ENCODE peak calls at places on chromosomes 13 and 19, in seven cellular contexts. One of them, this sample, is unnamed.

GRCh38 chr13:42363941-42364612 is 92.1 kb downstream of the AKAP11 start:
- DNase-seq in GM12892: no peak
- DNase-seq in K562: no peak
- DNase-seq in GM12878: no peak
- DNase-seq in GM12891: no peak
- DNase-seq in H1: no peak
- DNase-seq in HepG2: no peak
- DNase-seq in this sample: no peak

GRCh38 chr19:2807379-2808128 is 12.1 kb upstream of the ZNF554 start:
- DNase-seq in H1: no peak
- DNase-seq in GM12892: no peak
- DNase-seq in HepG2: no peak
- DNase-seq in K562: no peak
- DNase-seq in GM12891: peak
- DNase-seq in GM12878: no peak
- DNase-seq in this sample: peak

GRCh38 chr19:16206637-16207036 is 8.9 kb downstream of the AP1M1 start:
- DNase-seq in GM12892: no peak
- DNase-seq in HepG2: no peak
- DNase-seq in GM12878: no peak
- DNase-seq in K562: no peak
- DNase-seq in H1: no peak
- DNase-seq in GM12891: no peak
- DNase-seq in this sample: peak

GRCh38 chr13:25847635-25848616 is 203.9 kb downstream of the SHISA2 start:
- DNase-seq in GM12892: no peak
- DNase-seq in H1: no peak
- DNase-seq in HepG2: no peak
- DNase-seq in K562: no peak
- DNase-seq in GM12891: no peak
- DNase-seq in GM12878: no peak
- DNase-seq in this sample: peak

GRCh38 chr19:21680679-21681078 is 86.7 kb downstream of the ZNF100 start:
- DNase-seq in K562: no peak
- DNase-seq in GM12878: no peak
- DNase-seq in GM12892: no peak
- DNase-seq in GM12891: no peak
- DNase-seq in HepG2: no peak
- DNase-seq in H1: no peak
- DNase-seq in this sample: no peak

GRCh38 chr19:7657047-7657779 is 11.6 kb upstream of the RETN start:
- DNase-seq in GM12878: no peak
- DNase-seq in GM12892: no peak
- DNase-seq in HepG2: no peak
- DNase-seq in GM12891: no peak
- DNase-seq in H1: no peak
- DNase-seq in K562: no peak
- DNase-seq in this sample: no peak

GRCh38 chr19:11410682-11411081 is 8.4 kb downstream of the RGL3 start:
- DNase-seq in HepG2: no peak
- DNase-seq in H1: no peak
- DNase-seq in GM12891: no peak
- DNase-seq in K562: peak
- DNase-seq in GM12892: no peak
- DNase-seq in GM12878: no peak
- DNase-seq in this sample: no peak

GRCh38 chr19:3324405-3324856 is 42.0 kb upstream of the NFIC start:
- DNase-seq in GM12878: no peak
- DNase-seq in H1: no peak
- DNase-seq in K562: peak
- DNase-seq in GM12891: no peak
- DNase-seq in GM12892: peak
- DNase-seq in HepG2: peak
- DNase-seq in this sample: peak

GRCh38 chr13:100394005-100394695 is 194.4 kb downstream of the GGACT start:
- DNase-seq in GM12892: no peak
- DNase-seq in GM12891: no peak
- DNase-seq in K562: no peak
- DNase-seq in H1: no peak
- DNase-seq in GM12878: peak
- DNase-seq in HepG2: no peak
- DNase-seq in this sample: peak

GRCh38 chr19:14127176-14127575 is 9.2 kb downstream of the ASF1B start:
- DNase-seq in HepG2: no peak
- DNase-seq in H1: no peak
- DNase-seq in GM12878: no peak
- DNase-seq in K562: no peak
- DNase-seq in GM12891: no peak
- DNase-seq in GM12892: no peak
- DNase-seq in this sample: no peak

GRCh38 chr13:26977541-26977940 is 194.1 kb downstream of the USP12 start:
- DNase-seq in GM12892: no peak
- DNase-seq in HepG2: no peak
- DNase-seq in K562: no peak
- DNase-seq in GM12878: no peak
- DNase-seq in H1: no peak
- DNase-seq in GM12891: no peak
- DNase-seq in this sample: no peak

GRCh38 chr19:4555657-4556561 is 3.6 kb downstream of the SEMA6B start:
- DNase-seq in H1: no peak
- DNase-seq in GM12891: no peak
- DNase-seq in K562: peak
- DNase-seq in HepG2: no peak
- DNase-seq in GM12878: no peak
- DNase-seq in GM12892: no peak
- DNase-seq in this sample: peak

GRCh38 chr19:1004803-1005664 is 4.8 kb downstream of the GRIN3B start:
- DNase-seq in GM12891: no peak
- DNase-seq in GM12892: no peak
- DNase-seq in K562: no peak
- DNase-seq in H1: no peak
- DNase-seq in HepG2: no peak
- DNase-seq in GM12878: no peak
- DNase-seq in this sample: no peak

GRCh38 chr13:51154029-51154555 is 43.0 kb upstream of the C13orf42 start:
- DNase-seq in K562: no peak
- DNase-seq in GM12878: no peak
- DNase-seq in GM12891: no peak
- DNase-seq in GM12892: no peak
- DNase-seq in HepG2: no peak
- DNase-seq in H1: no peak
- DNase-seq in this sample: no peak

GRCh38 chr19:5460748-5461147 is 5.5 kb downstream of the ZNRF4 start:
- DNase-seq in GM12878: no peak
- DNase-seq in K562: peak
- DNase-seq in GM12892: no peak
- DNase-seq in H1: no peak
- DNase-seq in GM12891: no peak
- DNase-seq in HepG2: no peak
- DNase-seq in this sample: no peak

GRCh38 chr19:8209111-8209964 is at the start of gene CERS4:
- DNase-seq in GM12892: peak
- DNase-seq in GM12878: no peak
- DNase-seq in GM12891: peak
- DNase-seq in K562: peak
- DNase-seq in HepG2: peak
- DNase-seq in H1: peak
- DNase-seq in this sample: peak

GRCh38 chr13:110876592-110876991 is 38.3 kb downstream of the ANKRD10 start:
- DNase-seq in GM12891: no peak
- DNase-seq in K562: no peak
- DNase-seq in H1: no peak
- DNase-seq in GM12878: no peak
- DNase-seq in HepG2: no peak
- DNase-seq in GM12892: no peak
- DNase-seq in this sample: no peak

GRCh38 chr13:60363288-60363687 is 33.7 kb upstream of the TDRD3 start:
- DNase-seq in H1: no peak
- DNase-seq in GM12892: no peak
- DNase-seq in GM12878: no peak
- DNase-seq in GM12891: no peak
- DNase-seq in HepG2: no peak
- DNase-seq in K562: no peak
- DNase-seq in this sample: no peak

GRCh38 chr13:20482275-20482761 is 43.3 kb downstream of the CRYL1 start:
- DNase-seq in GM12892: no peak
- DNase-seq in HepG2: no peak
- DNase-seq in K562: no peak
- DNase-seq in H1: no peak
- DNase-seq in GM12878: no peak
- DNase-seq in GM12891: no peak
- DNase-seq in this sample: peak

GRCh38 chr13:110444226-110444653 is 117.3 kb downstream of the RAB20 start:
- DNase-seq in H1: no peak
- DNase-seq in GM12878: no peak
- DNase-seq in HepG2: no peak
- DNase-seq in GM12891: no peak
- DNase-seq in K562: no peak
- DNase-seq in GM12892: no peak
- DNase-seq in this sample: no peak

GRCh38 chr13:30898721-30899188 is 7.3 kb upstream of the MEDAG start:
- DNase-seq in HepG2: peak
- DNase-seq in GM12892: no peak
- DNase-seq in GM12878: no peak
- DNase-seq in GM12891: no peak
- DNase-seq in H1: no peak
- DNase-seq in K562: no peak
- DNase-seq in this sample: no peak

GRCh38 chr13:94280357-94280756 is 199.1 kb downstream of the DCT start:
- DNase-seq in GM12878: no peak
- DNase-seq in GM12892: no peak
- DNase-seq in K562: no peak
- DNase-seq in GM12891: no peak
- DNase-seq in HepG2: no peak
- DNase-seq in H1: no peak
- DNase-seq in this sample: no peak

GRCh38 chr19:5669212-5669611 is 11.1 kb downstream of the MICOS13 start:
- DNase-seq in K562: no peak
- DNase-seq in GM12878: no peak
- DNase-seq in HepG2: no peak
- DNase-seq in H1: no peak
- DNase-seq in GM12892: no peak
- DNase-seq in GM12891: no peak
- DNase-seq in this sample: no peak

DNA sequence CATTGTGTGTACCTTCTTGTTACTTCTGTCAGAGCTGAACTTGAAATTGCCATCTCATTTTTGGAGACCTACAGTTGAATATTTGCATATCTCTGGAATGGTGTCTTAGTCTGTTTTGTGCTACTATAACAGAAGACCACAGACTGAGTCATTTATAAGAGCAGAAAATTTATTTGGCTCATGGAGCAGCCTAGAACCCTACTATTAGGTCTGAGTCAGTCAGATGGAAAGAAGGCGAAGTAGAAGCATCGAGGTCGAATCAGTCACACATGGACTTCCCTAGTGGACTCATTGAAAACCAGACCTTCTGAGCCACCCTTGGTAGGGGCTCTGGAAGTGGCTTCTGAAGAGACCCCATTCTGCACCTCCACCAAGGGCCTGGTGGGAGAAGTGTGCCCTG is 33.9 kb upstream of the TPT1 start:
- DNase-seq in HepG2: no peak
- DNase-seq in GM12891: no peak
- DNase-seq in K562: no peak
- DNase-seq in GM12892: no peak
- DNase-seq in H1: no peak
- DNase-seq in GM12878: no peak
- DNase-seq in this sample: no peak
- TF ChIP-seq TAF1 in HepG2: no peak
- TF ChIP-seq TAF1 in GM12891: no peak
- TF ChIP-seq TAF1 in K562: no peak
- TF ChIP-seq TAF1 in GM12892: no peak
- TF ChIP-seq TAF1 in H1: no peak
- TF ChIP-seq TAF1 in GM12878: no peak
- TF ChIP-seq TAF1 in this sample: no peak

DNA sequence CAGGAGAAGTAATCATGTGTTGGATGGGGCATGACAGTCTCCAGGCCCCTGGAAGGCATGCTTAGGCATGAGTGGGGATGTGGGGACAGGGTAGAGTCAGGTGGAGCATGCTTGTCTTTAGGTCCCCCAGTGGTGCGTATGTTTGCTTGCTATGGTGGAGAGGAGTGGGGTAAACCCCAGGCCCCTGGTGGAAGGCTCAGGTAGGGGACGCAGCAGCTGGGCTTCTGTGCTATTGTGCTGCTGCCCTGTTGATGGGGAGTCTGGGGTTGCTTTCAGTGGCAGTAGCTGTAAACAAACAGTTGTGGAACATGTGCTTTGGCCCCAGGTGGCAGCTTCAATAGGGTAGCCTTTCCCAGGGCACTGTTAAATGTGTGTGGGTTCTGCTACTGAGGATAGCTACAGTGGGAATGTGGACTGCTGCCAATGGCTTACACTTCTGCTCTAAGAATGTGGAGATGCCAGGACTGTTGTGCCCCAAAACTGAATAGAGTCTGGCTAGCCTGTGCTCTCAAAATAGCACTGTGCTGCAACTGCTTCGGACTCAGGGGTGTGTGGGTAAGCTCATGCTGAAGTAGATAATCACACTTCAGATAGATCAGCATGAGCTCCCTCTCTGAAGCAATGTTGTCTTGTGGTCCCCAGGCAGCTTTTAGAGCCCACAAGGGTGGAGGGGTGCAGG is 1257.3 kb downstream of the DIAPH3 start:
- DNase-seq in GM12878: no peak
- DNase-seq in HepG2: no peak
- DNase-seq in GM12892: no peak
- DNase-seq in K562: no peak
- DNase-seq in GM12891: no peak
- DNase-seq in H1: no peak
- DNase-seq in this sample: no peak
- TF ChIP-seq TAF1 in GM12878: no peak
- TF ChIP-seq TAF1 in HepG2: no peak
- TF ChIP-seq TAF1 in GM12892: no peak
- TF ChIP-seq TAF1 in K562: no peak
- TF ChIP-seq TAF1 in GM12891: no peak
- TF ChIP-seq TAF1 in H1: no peak
- TF ChIP-seq TAF1 in this sample: no peak

GRCh38 chr13:44576396-44577235 is 486 bp upstream of the TSC22D1 start:
- DNase-seq in GM12892: peak
- DNase-seq in GM12878: no peak
- DNase-seq in K562: peak
- DNase-seq in HepG2: no peak
- DNase-seq in GM12891: peak
- DNase-seq in H1: no peak
- DNase-seq in this sample: peak
- TF ChIP-seq TAF1 in GM12892: no peak
- TF ChIP-seq TAF1 in GM12878: no peak
- TF ChIP-seq TAF1 in K562: no peak
- TF ChIP-seq TAF1 in HepG2: peak
- TF ChIP-seq TAF1 in GM12891: no peak
- TF ChIP-seq TAF1 in H1: peak
- TF ChIP-seq TAF1 in this sample: peak

DNA sequence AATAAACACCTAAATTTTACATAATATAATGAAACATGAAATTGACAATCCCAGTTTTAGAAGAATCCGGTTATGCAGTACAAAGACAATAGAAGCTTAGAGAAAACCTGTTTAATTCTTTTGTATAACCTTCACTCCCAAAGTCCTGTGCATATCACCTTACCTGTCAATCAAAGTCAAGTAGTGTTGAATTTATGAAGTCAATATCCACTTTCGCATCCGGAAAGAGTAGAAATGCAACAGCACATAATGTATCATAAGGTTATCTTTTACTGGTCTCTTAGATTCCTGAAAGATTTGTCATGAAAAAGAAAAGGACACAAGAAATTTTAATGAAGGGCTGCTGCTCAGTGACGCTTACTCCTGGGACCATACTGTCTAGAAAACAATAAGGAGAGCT is 1112.6 kb downstream of the PCDH9 start:
- DNase-seq in K562: no peak
- DNase-seq in HepG2: no peak
- DNase-seq in GM12892: no peak
- DNase-seq in H1: no peak
- DNase-seq in GM12891: no peak
- DNase-seq in GM12878: no peak
- DNase-seq in this sample: no peak
- TF ChIP-seq TAF1 in K562: no peak
- TF ChIP-seq TAF1 in HepG2: no peak
- TF ChIP-seq TAF1 in GM12892: no peak
- TF ChIP-seq TAF1 in H1: no peak
- TF ChIP-seq TAF1 in GM12891: no peak
- TF ChIP-seq TAF1 in GM12878: no peak
- TF ChIP-seq TAF1 in this sample: no peak